ENCODE peak calls at places on chromosomes 16 and 17, in four cellular contexts. One of them, this sample, is unnamed.

GRCh38 chr16:27449434-27450188 is 47.6 kb downstream of the IL21R start:
- DNase-seq in iris pigment epithelial cell: no peak
- DNase-seq in activated naive CD4-positive, alpha-beta T cell treated with anti-CD3 and anti-CD28 coated beads, Interleukin-2, amount 10 ng/mL, durations not matched to agents 7 days and 5 days: peak; percentile 60
- DNase-seq in fibroblast of mammary gland: no peak
- DNase-seq in this sample: no peak

GRCh38 chr17:32696426-32696825 is 180.5 kb downstream of the MYO1D start:
- DNase-seq in iris pigment epithelial cell: no peak
- DNase-seq in activated naive CD4-positive, alpha-beta T cell treated with anti-CD3 and anti-CD28 coated beads, Interleukin-2, amount 10 ng/mL, durations not matched to agents 7 days and 5 days: no peak
- DNase-seq in fibroblast of mammary gland: no peak
- DNase-seq in this sample: no peak

GRCh38 chr16:86227801-86228200 is 282.5 kb upstream of the FOXF1 start:
- DNase-seq in iris pigment epithelial cell: peak; percentile 27
- DNase-seq in activated naive CD4-positive, alpha-beta T cell treated with anti-CD3 and anti-CD28 coated beads, Interleukin-2, amount 10 ng/mL, durations not matched to agents 7 days and 5 days: no peak
- DNase-seq in fibroblast of mammary gland: peak; percentile 35
- DNase-seq in this sample: no peak

GRCh38 chr16:15830832-15831451 is 25.9 kb downstream of the MYH11 start:
- DNase-seq in iris pigment epithelial cell: no peak
- DNase-seq in activated naive CD4-positive, alpha-beta T cell treated with anti-CD3 and anti-CD28 coated beads, Interleukin-2, amount 10 ng/mL, durations not matched to agents 7 days and 5 days: no peak
- DNase-seq in fibroblast of mammary gland: no peak
- DNase-seq in this sample: no peak

GRCh38 chr16:70476272-70477020 is 22.1 kb downstream of the FCSK start:
- DNase-seq in iris pigment epithelial cell: peak; percentile 81
- DNase-seq in activated naive CD4-positive, alpha-beta T cell treated with anti-CD3 and anti-CD28 coated beads, Interleukin-2, amount 10 ng/mL, durations not matched to agents 7 days and 5 days: peak; percentile 29
- DNase-seq in fibroblast of mammary gland: peak; percentile 71
- DNase-seq in this sample: no peak

GRCh38 chr17:43043306-43043705 is 18.3 kb downstream of the RND2 start:
- DNase-seq in iris pigment epithelial cell: peak; percentile 29
- DNase-seq in activated naive CD4-positive, alpha-beta T cell treated with anti-CD3 and anti-CD28 coated beads, Interleukin-2, amount 10 ng/mL, durations not matched to agents 7 days and 5 days: no peak
- DNase-seq in fibroblast of mammary gland: no peak
- DNase-seq in this sample: no peak

GRCh38 chr16:68782198-68783174 is 45.4 kb downstream of the CDH1 start:
- DNase-seq in iris pigment epithelial cell: no peak
- DNase-seq in activated naive CD4-positive, alpha-beta T cell treated with anti-CD3 and anti-CD28 coated beads, Interleukin-2, amount 10 ng/mL, durations not matched to agents 7 days and 5 days: no peak
- DNase-seq in fibroblast of mammary gland: no peak
- DNase-seq in this sample: no peak

GRCh38 chr16:2518823-2519710 is 1.1 kb upstream of the AMDHD2 start:
- DNase-seq in iris pigment epithelial cell: no peak
- DNase-seq in activated naive CD4-positive, alpha-beta T cell treated with anti-CD3 and anti-CD28 coated beads, Interleukin-2, amount 10 ng/mL, durations not matched to agents 7 days and 5 days: no peak
- DNase-seq in fibroblast of mammary gland: no peak
- DNase-seq in this sample: no peak

GRCh38 chr16:73163238-73163795 is 115.4 kb upstream of the ZFHX3 start:
- DNase-seq in iris pigment epithelial cell: peak; percentile 59
- DNase-seq in activated naive CD4-positive, alpha-beta T cell treated with anti-CD3 and anti-CD28 coated beads, Interleukin-2, amount 10 ng/mL, durations not matched to agents 7 days and 5 days: no peak
- DNase-seq in fibroblast of mammary gland: no peak
- DNase-seq in this sample: no peak